ENCODE peak calls at places on chromosome 11, in ten cellular contexts. O, K, W, P, D, U, Z, F, J and C are unnamed samples.

GRCh38 chr11:30016588-30017363 is at the start of gene KCNA4:
- DNase-seq in U (no peak), F (peak), Z (peak), O (peak), P (no peak), D (no peak), K (no peak), W (peak), J (no peak), C (no peak)

GRCh38 chr11:12664410-12664809 is 9.8 kb upstream of the TEAD1 start:
- DNase-seq in U (no peak), Z (no peak), O (no peak), K (no peak), D (no peak), F (no peak), W (no peak), P (no peak), J (no peak), C (no peak)

GRCh38 chr11:11505190-11505589 is 116.6 kb downstream of the GALNT18 start:
- DNase-seq in U (no peak), W (no peak), Z (no peak), O (no peak), K (no peak), J (no peak), F (no peak), D (no peak), P (no peak), C (no peak)

GRCh38 chr11:134513585-134514120 is 101.6 kb upstream of the B3GAT1 start:
- DNase-seq in F (no peak), O (no peak), D (no peak), W (no peak), J (no peak), Z (no peak), K (no peak), U (no peak), P (no peak), C (no peak)

GRCh38 chr11:73414977-73415492 is 38.8 kb downstream of the RELT start:
- DNase-seq in Z (peak), W (no peak), O (no peak), F (peak), J (no peak), K (no peak), D (no peak), P (no peak), U (no peak), C (no peak)

GRCh38 chr11:79441159-79441875 is 487 bp upstream of the TENM4 start:
- DNase-seq in K (no peak), Z (no peak), P (no peak), O (no peak), U (no peak), W (no peak), J (no peak), D (no peak), F (peak), C (no peak)

GRCh38 chr11:66112640-66113098 is 42.6 kb downstream of the PACS1 start:
- DNase-seq in J (no peak), K (no peak), D (no peak), Z (peak), U (no peak), P (peak), W (no peak), F (peak), O (no peak), C (no peak)

GRCh38 chr11:79119491-79120284 is 321.1 kb downstream of the TENM4 start:
- DNase-seq in K (no peak), P (no peak), D (no peak), F (peak), J (no peak), W (no peak), U (no peak), O (no peak), Z (peak), C (no peak)

GRCh38 chr11:27216268-27217149 is 146.5 kb downstream of the CCDC34 start:
- DNase-seq in K (no peak), J (no peak), O (peak), D (no peak), F (peak), W (no peak), P (no peak), U (peak), Z (peak), C (no peak)

GRCh38 chr11:95536049-95536448 is 253.5 kb downstream of the FAM76B start:
- DNase-seq in K (no peak), F (peak), D (no peak), U (no peak), P (no peak), O (no peak), J (no peak), W (no peak), Z (no peak), C (no peak)

GRCh38 chr11:78449866-78450265 is 32.2 kb upstream of the GAB2 start:
- DNase-seq in W (no peak), F (peak), P (no peak), O (no peak), Z (no peak), D (no peak), K (no peak), U (no peak), J (no peak), C (no peak)

GRCh38 chr11:64534950-64535349 is 56.1 kb upstream of the SLC22A12 start:
- DNase-seq in P (no peak), Z (no peak), U (no peak), J (no peak), K (no peak), O (peak), W (no peak), D (no peak), F (no peak), C (no peak)

GRCh38 chr11:46290598-46291309 is 13.3 kb downstream of the CREB3L1 start:
- DNase-seq in K (no peak), J (no peak), Z (peak), F (peak), D (peak), W (no peak), O (peak), U (peak), P (peak), C (no peak)

GRCh38 chr11:74504100-74504691 is 10.7 kb upstream of the LIPT2 start:
- DNase-seq in W (no peak), F (no peak), Z (no peak), J (no peak), P (no peak), D (no peak), U (no peak), K (no peak), O (no peak), C (no peak)

GRCh38 chr11:19379465-19379864 is 138.7 kb upstream of the E2F8 start:
- DNase-seq in O (no peak), J (no peak), W (no peak), P (no peak), K (no peak), D (no peak), U (no peak), F (no peak), Z (no peak), C (no peak)

GRCh38 chr11:70066628-70067027 is 11.5 kb upstream of the ANO1 start:
- DNase-seq in P (no peak), D (no peak), J (no peak), F (no peak), W (no peak), K (no peak), O (peak), Z (no peak), U (peak), C (no peak)

GRCh38 chr11:114123692-114124330 is 64.3 kb downstream of the ZBTB16 start:
- DNase-seq in U (no peak), J (no peak), O (no peak), P (no peak), W (no peak), K (no peak), F (no peak), D (no peak), Z (no peak), C (no peak)

GRCh38 chr11:74746868-74747267 is 1.8 kb upstream of the RNF169 start:
- DNase-seq in Z (no peak), D (no peak), O (no peak), W (no peak), J (no peak), F (no peak), P (no peak), K (no peak), U (no peak), C (no peak)

GRCh38 chr11:2137202-2138071 is 1.8 kb downstream of the IGF2 start:
- DNase-seq in P (peak), Z (peak), U (peak), O (peak), F (peak), K (no peak), J (no peak), D (no peak), W (no peak), C (no peak)

GRCh38 chr11:69360606-69361005 is 66.7 kb downstream of the MYEOV start:
- DNase-seq in Z (no peak), U (peak), O (peak), J (no peak), F (no peak), P (no peak), W (peak), D (no peak), K (no peak), C (peak)

GRCh38 chr11:9951714-9952275 is 287.9 kb downstream of the SWAP70 start:
- DNase-seq in O (no peak), W (no peak), J (no peak), K (no peak), D (no peak), F (peak), Z (no peak), P (no peak), U (no peak), C (no peak)

GRCh38 chr11:57787920-57788716 is 26.5 kb downstream of the CTNND1 start:
- DNase-seq in P (no peak), F (peak), Z (peak), D (no peak), O (no peak), U (no peak), W (no peak), K (no peak), J (no peak), C (no peak)

GRCh38 chr11:65555693-65556231 is 2.4 kb downstream of the LTBP3 start:
- DNase-seq in J (no peak), K (no peak), F (peak), Z (peak), W (no peak), O (peak), P (peak), D (no peak), U (peak), C (no peak)

GRCh38 chr11:118843518-118843917 is 40.2 kb upstream of the CXCR5 start:
- DNase-seq in U (no peak), O (peak), J (no peak), K (no peak), Z (peak), F (no peak), W (no peak), D (no peak), P (no peak), C (no peak)

GRCh38 chr11:45920531-45921477 is 1.7 kb upstream of the LARGE2 start:
- DNase-seq in F (no peak), P (no peak), D (no peak), O (peak), W (no peak), Z (no peak), K (no peak), U (no peak), J (no peak), C (no peak)

GRCh38 chr11:97567801-97568200 is 1178.0 kb downstream of the JRKL start:
- DNase-seq in O (no peak), P (peak), W (no peak), K (no peak), D (no peak), J (no peak), F (no peak), Z (no peak), U (no peak), C (no peak)

GRCh38 chr11:114086394-114086793 is 26.9 kb downstream of the ZBTB16 start:
- DNase-seq in Z (no peak), D (no peak), O (no peak), J (no peak), F (no peak), K (no peak), U (no peak), P (no peak), W (no peak), C (no peak)